ENCODE peak calls at places on chromosome 7, in eight cellular contexts. U is MM.1S, R is mammary epithelial cell, E is left cardiac atrium, B is NCI-H2171 treated with DMSO at 0.1 percent for 48 hours, J is psoas muscle, Q is caudate nucleus, A is astrocyte of the cerebellum. I is an unnamed sample.

GRCh38 chr7:100137851-100138760 is 10.6 kb upstream of the LAMTOR4 start:
- DNase-seq in U (no peak), R (no peak), B (peak), J (no peak), A (no peak), E (no peak), Q (no peak), I (no peak)

GRCh38 chr7:131555565-131556054 is 818 bp downstream of the PODXL start:
- DNase-seq in Q (no peak), A (no peak), U (peak), B (peak), J (no peak), R (no peak), E (no peak), I (no peak)

GRCh38 chr7:123635551-123636359 is 19.9 kb upstream of the LMOD2 start:
- DNase-seq in B (peak), E (no peak), U (peak), R (no peak), A (peak), J (no peak), Q (no peak), I (no peak)

GRCh38 chr7:45976485-45976856 is 55.4 kb upstream of the IGFBP3 start:
- DNase-seq in Q (no peak), A (no peak), B (no peak), U (no peak), J (no peak), R (no peak), E (no peak), I (no peak)

GRCh38 chr7:158175779-158176178 is 411.8 kb downstream of the PTPRN2 start:
- DNase-seq in B (no peak), R (no peak), J (no peak), E (no peak), U (no peak), A (no peak), Q (no peak), I (no peak)

GRCh38 chr7:73703649-73703984 is 15.9 kb downstream of the STX1A start:
- DNase-seq in E (no peak), A (no peak), R (no peak), U (no peak), J (no peak), B (no peak), Q (no peak), I (no peak)

GRCh38 chr7:29793507-29793906 is 12.8 kb upstream of the WIPF3 start:
- DNase-seq in Q (no peak), A (no peak), B (no peak), U (no peak), E (no peak), R (no peak), J (no peak), I (no peak)

GRCh38 chr7:35036361-35037171 is 719 bp downstream of the DPY19L1 start:
- DNase-seq in B (peak), J (peak), A (no peak), R (peak), E (peak), Q (peak), U (peak), I (peak)

GRCh38 chr7:93307131-93307660 is 75.0 kb downstream of the VPS50 start:
- DNase-seq in B (no peak), J (no peak), Q (no peak), E (no peak), U (no peak), A (peak), R (peak), I (no peak)

GRCh38 chr7:129864042-129864441 is 88.7 kb downstream of the UBE2H start:
- DNase-seq in Q (no peak), B (no peak), J (no peak), U (no peak), R (peak), A (no peak), E (peak), I (no peak)

GRCh38 chr7:83697814-83698530 is 49.0 kb upstream of the SEMA3E start:
- DNase-seq in B (no peak), U (no peak), E (no peak), Q (no peak), R (no peak), J (no peak), A (no peak), I (no peak)

GRCh38 chr7:129244220-129244619 is 19.4 kb downstream of the AHCYL2 start:
- DNase-seq in A (no peak), U (no peak), J (no peak), E (no peak), B (no peak), Q (no peak), R (no peak), I (no peak)

I was measured in ovary.